ENCODE peak calls at places on chromosomes 7 and 10, in four cellular contexts. T is SK-N-SH, P is IMR-90, R is GM12878. H is an unnamed sample.
A peak's percentile ranks its signal among the peaks of the same experiment; 100 is the strongest.

GRCh38 chr10:26567349-26567721 is 129.2 kb downstream of the APBB1IP start:
- DNase-seq in T (peak; percentile 51), P (no peak), R (no peak), H (no peak)

GRCh38 chr7:128891942-128892269 is 18.6 kb downstream of the KCP start:
- DNase-seq in T (peak; percentile 38), P (no peak), R (no peak), H (no peak)

GRCh38 chr10:32417906-32418547 is 27.9 kb upstream of the CCDC7 start:
- DNase-seq in T (no peak), P (peak; percentile 89), R (no peak), H (no peak)

GRCh38 chr10:116364808-116365207 is 40.6 kb downstream of the CCDC172 start:
- DNase-seq in T (no peak), P (no peak), R (no peak), H (no peak)

GRCh38 chr10:52755297-52756062 is 17.1 kb downstream of the MBL2 start:
- DNase-seq in T (no peak), P (peak; percentile 70), R (no peak), H (no peak)

GRCh38 chr10:104706886-104707285 is 65.8 kb downstream of the SORCS3 start:
- DNase-seq in T (no peak), P (no peak), R (no peak), H (no peak)

GRCh38 chr7:139109983-139110411 is 477 bp upstream of the ZC3HAV1 start:
- DNase-seq in T (no peak), P (no peak), R (no peak), H (no peak)

GRCh38 chr10:90319188-90319914 is 538.5 kb downstream of the HTR7 start:
- DNase-seq in T (no peak), P (peak; percentile 94), R (peak; percentile 48), H (peak; percentile 62)

GRCh38 chr7:46603780-46604725 is 683.0 kb upstream of the IGFBP3 start:
- DNase-seq in T (peak; percentile 10), P (peak; percentile 33), R (no peak), H (no peak)

GRCh38 chr10:77946084-77946483 is 19.5 kb upstream of the DLG5 start:
- DNase-seq in T (no peak), P (no peak), R (no peak), H (no peak)

GRCh38 chr7:5077740-5078139 is 32.1 kb downstream of the RBAK start:
- DNase-seq in T (peak; percentile 47), P (peak; percentile 7), R (no peak), H (no peak)

GRCh38 chr10:3772349-3773222 is 12.4 kb downstream of the KLF6 start:
- DNase-seq in T (no peak), P (peak; percentile 33), R (no peak), H (no peak)

GRCh38 chr10:13784067-13784466 is 197.3 kb downstream of the PRPF18 start:
- DNase-seq in T (no peak), P (peak; percentile 64), R (no peak), H (no peak)

GRCh38 chr10:114962441-114962840 is 24.4 kb downstream of the TRUB1 start:
- DNase-seq in T (no peak), P (no peak), R (no peak), H (no peak)

GRCh38 chr7:16317406-16317805 is 103.9 kb downstream of the CRPPA start:
- DNase-seq in T (no peak), P (no peak), R (no peak), H (no peak)

GRCh38 chr7:108415821-108416536 is 40.3 kb downstream of the NRCAM start:
- DNase-seq in T (peak; percentile 58), P (no peak), R (peak; percentile 60), H (no peak)

GRCh38 chr7:77242068-77242467 is 42.4 kb upstream of the FGL2 start:
- DNase-seq in T (no peak), P (no peak), R (no peak), H (no peak)

GRCh38 chr7:122383934-122384333 is 79.4 kb upstream of the FEZF1 start:
- DNase-seq in T (no peak), P (no peak), R (peak; percentile 30), H (no peak)

GRCh38 chr10:124390788-124391187 is 27.9 kb downstream of the OAT start:
- DNase-seq in T (no peak), P (no peak), R (no peak), H (no peak)

GRCh38 chr10:53403688-53404087 is 631.1 kb upstream of the MBL2 start:
- DNase-seq in T (peak; percentile 49), P (peak; percentile 1), R (no peak), H (no peak)

GRCh38 chr10:71222541-71223364 is 10.4 kb downstream of the UNC5B start:
- DNase-seq in T (no peak), P (peak; percentile 79), R (no peak), H (no peak)
- TF ChIP-seq USF2 in T (no peak), P (no peak), R (no peak), H (no peak)

GRCh38 chr7:104803931-104804330 is 210.1 kb upstream of the KMT2E start:
- DNase-seq in T (no peak), P (no peak), R (no peak), H (no peak)
- H3K9ac ChIP-seq in T (no peak overlapping the region), P (no peak overlapping the region), R (no peak overlapping the region), H (no peak overlapping the region)

GRCh38 chr10:44376504-44377099 is 8.3 kb downstream of the CXCL12 start:
- DNase-seq in T (no peak), P (no peak), R (no peak), H (no peak)

GRCh38 chr10:44373341-44373995 is 11.4 kb downstream of the CXCL12 start:
- DNase-seq in T (no peak), P (no peak), R (no peak), H (no peak)

GRCh38 chr10:44370731-44371248 is 14.1 kb downstream of the CXCL12 start:
- DNase-seq in T (no peak), P (no peak), R (no peak), H (peak; percentile 58)

GRCh38 chr10:44372181-44372580 is 12.7 kb downstream of the CXCL12 start:
- DNase-seq in T (no peak), P (no peak), R (no peak), H (no peak)

DNA sequence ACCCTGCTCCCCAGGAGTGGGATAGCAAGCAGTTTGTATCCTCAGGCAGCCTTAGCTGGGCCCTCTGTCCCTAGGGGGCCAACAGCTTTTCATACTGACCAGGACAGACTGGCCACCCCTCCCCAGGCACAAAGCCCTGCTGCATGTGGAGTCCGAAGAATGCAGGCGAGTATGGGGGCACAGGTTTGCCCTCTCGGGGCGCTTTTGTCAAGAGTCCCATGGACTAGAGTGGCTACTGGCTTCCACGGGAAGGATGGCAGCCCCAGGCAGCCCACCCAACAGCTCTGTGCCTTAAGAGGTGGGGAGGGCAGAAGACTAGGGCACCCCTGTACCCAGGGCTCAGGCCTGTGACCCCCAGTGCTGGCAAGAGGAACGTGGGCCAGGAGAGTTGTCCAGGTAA is 10.7 kb downstream of the CXCL12 start:
- DNase-seq in T (no peak), P (no peak), R (no peak), H (no peak)
- TF ChIP-seq USF2 in T (no peak), P (no peak), R (no peak), H (no peak)

GRCh38 chr10:4776234-4776638 is 49.8 kb upstream of the AKR1E2 start:
- DNase-seq in T (no peak), P (no peak), R (no peak), H (no peak)

GRCh38 chr10:4780782-4781181 is 45.2 kb upstream of the AKR1E2 start:
- DNase-seq in T (peak; percentile 21), P (peak; percentile 45), R (no peak), H (no peak)

GRCh38 chr10:4775808-4776207 is 50.2 kb upstream of the AKR1E2 start:
- DNase-seq in T (no peak), P (peak; percentile 54), R (no peak), H (no peak)

GRCh38 chr10:4780097-4780496 is 45.9 kb upstream of the AKR1E2 start:
- DNase-seq in T (no peak), P (no peak), R (no peak), H (no peak)

GRCh38 chr10:4778761-4779160 is 47.2 kb upstream of the AKR1E2 start:
- DNase-seq in T (no peak), P (no peak), R (no peak), H (no peak)
- H3K9ac ChIP-seq in T (peak overlapping the region; percentile 68), P (no peak overlapping the region), R (no peak overlapping the region), H (no peak overlapping the region)

GRCh38 chr7:103076767-103077166 is 1.8 kb downstream of the ARMC10 start:
- DNase-seq in T (no peak), P (no peak), R (no peak), H (no peak)
- TF ChIP-seq USF2 in T (no peak), P (no peak), R (no peak), H (no peak)

GRCh38 chr10:113026679-113027078 is 76.6 kb downstream of the TCF7L2 start:
- DNase-seq in T (no peak), P (peak; percentile 94), R (no peak), H (no peak)

GRCh38 chr10:113029055-113029440 is 79.0 kb downstream of the TCF7L2 start:
- DNase-seq in T (no peak), P (no peak), R (no peak), H (no peak)

GRCh38 chr10:113027230-113027573 is 77.2 kb downstream of the TCF7L2 start:
- DNase-seq in T (no peak), P (no peak), R (no peak), H (no peak)

GRCh38 chr10:113028393-113029054 is 78.5 kb downstream of the TCF7L2 start:
- DNase-seq in T (no peak), P (no peak), R (no peak), H (no peak)

DNA sequence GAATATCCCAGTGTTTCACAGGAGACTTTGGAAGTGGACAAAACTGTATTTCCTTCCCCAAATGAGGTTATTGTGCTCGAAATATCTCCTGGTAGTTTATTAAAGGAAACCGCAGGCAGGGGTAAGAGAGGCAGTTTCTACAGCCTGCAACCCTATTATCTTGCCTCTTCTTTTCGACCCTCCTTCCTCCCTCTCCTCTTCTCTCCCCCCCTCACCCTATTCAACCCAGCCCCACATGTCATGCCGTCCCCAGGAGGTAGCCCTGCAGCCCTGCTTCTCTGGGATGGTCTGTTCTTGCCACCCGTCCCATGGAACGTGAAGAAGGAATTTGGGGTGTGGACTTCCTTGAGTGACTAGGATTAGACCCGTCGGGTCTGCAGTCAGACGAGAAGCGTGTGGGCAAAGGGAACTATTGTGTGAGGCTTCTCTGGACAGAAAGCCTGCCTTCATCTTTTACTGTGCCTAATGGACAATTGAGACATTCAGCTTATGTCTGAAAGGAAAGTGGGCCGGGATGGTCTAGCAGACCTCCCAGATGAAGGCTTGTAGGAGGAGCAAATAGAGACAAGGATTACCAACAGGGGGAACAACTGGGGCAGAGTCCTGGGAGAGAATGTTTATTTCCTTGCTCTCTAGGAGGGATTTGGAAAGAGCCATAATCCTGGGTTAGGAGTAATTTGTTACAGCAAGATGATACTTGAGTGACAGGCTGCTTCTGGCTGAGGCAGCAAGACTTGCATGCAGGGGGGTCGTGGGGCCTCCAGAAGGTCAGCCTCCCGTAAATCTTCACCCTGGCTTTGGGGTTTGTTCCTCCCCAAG is 77.7 kb downstream of the TCF7L2 start:
- DNase-seq in T (no peak), P (no peak), R (no peak), H (no peak)
- H3K9ac ChIP-seq in T (no peak overlapping the region), P (no peak overlapping the region), R (no peak overlapping the region), H (no peak overlapping the region)

DNA sequence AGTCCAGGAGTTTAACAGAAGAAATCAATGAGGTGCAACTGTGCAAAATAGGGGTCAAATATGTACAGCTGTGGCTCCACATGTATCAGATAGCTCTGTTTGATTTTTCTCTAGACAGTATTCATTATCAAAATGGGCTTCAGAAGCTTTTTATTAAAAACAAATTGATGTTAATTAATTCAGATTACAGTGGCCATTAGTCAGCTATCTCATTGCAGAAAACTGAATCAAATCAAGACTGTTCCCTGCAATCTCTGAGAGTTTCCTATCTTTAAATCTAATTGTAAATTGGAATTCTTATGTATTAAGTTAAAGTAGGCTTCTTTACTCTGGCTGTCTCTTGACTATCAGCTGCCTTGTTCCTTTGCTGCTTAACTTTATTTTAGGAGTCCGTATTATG is 1239.1 kb downstream of the NXPH1 start:
- DNase-seq in T (no peak), P (no peak), R (no peak), H (no peak)
- TF ChIP-seq USF2 in T (no peak), P (no peak), R (no peak), H (no peak)

H was measured in H1.